ENCODE peak calls at places on chromosomes 13 and 19, in seven cellular contexts. M is GM23248, V is HCT116, B is hepatocyte, X is neural progenitor cell, G is PC-3, L is MM.1S. R is an unnamed sample.

GRCh38 chr13:87234981-87235380 is 436.2 kb upstream of the SLITRK5 start:
- DNase-seq in L (peak), B (no peak), M (peak), G (peak), X (no peak), V (no peak), R (no peak)

GRCh38 chr13:30409911-30410704 is 12.2 kb upstream of the UBE2L5 start:
- DNase-seq in V (no peak), L (no peak), G (peak), X (no peak), M (peak), B (peak), R (no peak)

GRCh38 chr19:38583985-38584305 is 33.8 kb downstream of the MAP4K1 start:
- DNase-seq in L (no peak), B (no peak), G (no peak), V (no peak), X (no peak), M (no peak), R (no peak)

GRCh38 chr13:38494445-38494844 is 144.8 kb downstream of the UFM1 start:
- DNase-seq in V (no peak), L (no peak), M (no peak), X (peak), B (no peak), G (no peak), R (no peak)

GRCh38 chr13:102197193-102197592 is 204.7 kb downstream of the FGF14 start:
- DNase-seq in M (peak), X (peak), B (no peak), L (no peak), G (peak), V (no peak), R (peak)

GRCh38 chr19:10979950-10980349 is 19.1 kb downstream of the SMARCA4 start:
- DNase-seq in X (no peak), V (no peak), M (peak), L (peak), B (no peak), G (no peak), R (no peak)

GRCh38 chr19:34681478-34681877 is 4.0 kb downstream of the ZNF302 start:
- DNase-seq in L (no peak), M (no peak), V (no peak), X (no peak), G (no peak), B (no peak), R (no peak)

GRCh38 chr13:57557979-57558529 is 73.5 kb upstream of the PCDH17 start:
- DNase-seq in M (peak), B (peak), V (no peak), L (peak), G (peak), X (peak), R (peak)

GRCh38 chr13:79228972-79229371 is 177.1 kb downstream of the RBM26 start:
- DNase-seq in L (no peak), G (peak), M (no peak), B (no peak), V (no peak), X (no peak), R (no peak)

GRCh38 chr19:56751078-56751489 is 79.5 kb upstream of the ZNF835 start:
- DNase-seq in L (no peak), M (no peak), G (no peak), B (no peak), X (no peak), V (no peak), R (no peak)

GRCh38 chr19:4130635-4131438 is 6.9 kb upstream of the MAP2K2 start:
- DNase-seq in G (peak), B (peak), M (peak), V (peak), X (no peak), L (no peak), R (no peak)

GRCh38 chr19:31338069-31338767 is 11.0 kb downstream of the TSHZ3 start:
- DNase-seq in V (no peak), G (no peak), B (peak), X (peak), M (peak), L (no peak), R (peak)

GRCh38 chr13:38879278-38879677 is 111.4 kb downstream of the STOML3 start:
- DNase-seq in B (peak), L (no peak), M (no peak), X (no peak), V (no peak), G (no peak), R (no peak)

GRCh38 chr13:48873598-48873997 is 102.1 kb upstream of the FNDC3A start:
- DNase-seq in V (no peak), G (peak), M (peak), B (no peak), L (no peak), X (peak), R (peak)

DNA sequence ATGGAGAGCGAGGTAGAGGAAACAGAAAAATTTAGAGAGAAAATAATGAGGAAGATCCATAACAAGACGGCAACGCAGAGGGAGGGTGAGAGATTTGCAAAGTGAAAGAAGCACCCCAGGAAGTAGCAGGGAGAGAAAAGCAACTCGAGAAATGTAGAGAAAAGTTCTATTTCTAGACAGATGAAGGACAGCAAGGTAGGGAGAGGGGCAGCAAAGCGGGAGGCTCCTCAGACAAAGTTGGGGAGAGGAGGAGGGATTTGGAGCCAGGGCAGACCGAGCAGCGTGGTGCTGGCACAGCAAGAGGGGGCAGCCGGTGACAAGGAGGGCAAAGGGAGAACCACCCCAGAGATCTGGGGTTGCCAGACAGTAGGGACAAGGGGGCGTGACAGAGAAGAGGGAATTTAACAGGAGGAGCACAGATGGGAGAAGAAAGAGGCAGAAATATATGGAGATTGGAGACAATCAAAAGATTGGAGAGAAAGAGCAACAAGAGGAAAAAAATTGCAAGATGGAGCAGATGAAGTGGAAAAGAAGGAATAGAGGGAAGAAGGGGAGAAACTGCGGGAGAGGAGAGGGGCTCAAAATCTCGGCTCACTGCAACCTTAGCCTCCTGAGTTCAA is 989 bp downstream of the ZNF766 start:
- DNase-seq in X (peak), L (no peak), M (peak), B (peak), G (no peak), V (no peak), R (peak)
- TF ChIP-seq EZH2phosphoT487 in X (no peak), L (no peak), M (no peak), B (no peak), G (no peak), V (no peak), R (no peak)

GRCh38 chr13:26050568-26051230 is 1.1 kb downstream of the SHISA2 start:
- DNase-seq in B (peak), X (peak), V (no peak), L (no peak), M (peak), G (no peak), R (peak)

GRCh38 chr13:26051231-26052135 is at the start of gene SHISA2:
- DNase-seq in L (peak), G (peak), X (peak), B (peak), V (no peak), M (peak), R (peak)

GRCh38 chr13:26053418-26053980 is 1.7 kb upstream of the SHISA2 start:
- DNase-seq in G (no peak), M (no peak), L (no peak), V (no peak), X (no peak), B (no peak), R (no peak)

GRCh38 chr13:26048745-26049144 is 3.1 kb downstream of the SHISA2 start:
- DNase-seq in V (no peak), L (no peak), B (no peak), M (no peak), X (no peak), G (no peak), R (no peak)

GRCh38 chr13:26052136-26052736 is 420 bp upstream of the SHISA2 start:
- DNase-seq in G (no peak), V (no peak), M (no peak), X (peak), B (no peak), L (no peak), R (peak)
- TF ChIP-seq EZH2 in G (no peak), V (no peak), M (no peak), X (no peak), B (no peak), L (no peak), R (no peak)

GRCh38 chr19:33194884-33195710 is 967 bp downstream of the LRP3 start:
- DNase-seq in G (peak), X (peak), B (peak), V (no peak), L (no peak), M (peak), R (peak)
- TF ChIP-seq EZH2phosphoT487 in G (no peak), X (no peak), B (no peak), V (no peak), L (no peak), M (no peak), R (no peak)

DNA sequence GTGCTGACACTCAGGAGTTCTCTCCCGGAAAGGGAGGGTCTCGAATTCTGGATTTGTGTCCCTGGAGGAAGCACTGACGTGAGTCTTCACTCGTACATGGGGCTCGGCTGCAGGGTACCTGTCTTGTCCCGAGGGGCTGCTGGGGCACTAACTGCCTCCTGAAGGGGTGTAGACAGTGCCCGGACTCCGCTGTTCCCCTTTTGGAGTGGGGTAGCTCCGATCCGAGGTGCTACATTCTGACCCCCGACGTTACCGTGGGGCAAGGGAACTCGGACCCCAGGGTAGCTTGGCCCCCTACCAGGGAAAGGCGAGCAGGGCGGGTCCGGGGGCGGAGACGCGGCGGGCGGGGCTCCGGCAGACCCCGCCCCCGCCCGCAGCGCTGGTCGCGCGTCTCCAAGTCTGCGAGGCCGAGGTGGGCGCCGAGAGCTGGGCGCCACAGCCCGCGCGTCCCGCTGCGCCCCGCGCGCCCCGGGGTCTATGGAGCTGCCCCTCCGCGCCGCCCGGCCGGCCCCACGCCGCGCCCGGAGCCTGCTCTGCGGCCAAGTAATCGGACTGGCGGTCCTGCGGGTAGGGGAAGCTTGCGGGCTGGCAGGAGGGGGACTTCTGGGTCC is at the start of gene NPAS1:
- DNase-seq in G (no peak), M (peak), V (no peak), B (peak), L (no peak), X (peak), R (peak)
- TF ChIP-seq EZH2 in G (no peak), M (no peak), V (no peak), B (no peak), L (no peak), X (no peak), R (no peak)

GRCh38 chr19:9793051-9793591 is 24.6 kb upstream of the ZNF846 start:
- DNase-seq in L (no peak), G (peak), V (no peak), M (peak), B (peak), X (no peak), R (peak)
- TF ChIP-seq EZH2phosphoT487 in L (no peak), G (no peak), V (no peak), M (no peak), B (no peak), X (no peak), R (no peak)

GRCh38 chr19:50324331-50324730 is 4.8 kb downstream of the KCNC3 start:
- DNase-seq in B (no peak), X (no peak), G (no peak), V (no peak), M (no peak), L (no peak), R (no peak)
- TF ChIP-seq EZH2 in B (no peak), X (no peak), G (no peak), V (no peak), M (no peak), L (no peak), R (no peak)

GRCh38 chr13:65400707-65401106 is 1829.4 kb downstream of the PCDH9 start:
- DNase-seq in X (no peak), B (no peak), V (no peak), L (no peak), M (no peak), G (no peak), R (no peak)
- TF ChIP-seq EZH2phosphoT487 in X (no peak), B (no peak), V (no peak), L (no peak), M (no peak), G (no peak), R (no peak)

R was measured in GM23338.